ENCODE peak calls at places on chromosomes 16 and 17, in ten cellular contexts. O is body of pancreas, H is uterus, Y is HepG2, R is esophagus squamous epithelium, F is transverse colon, W is ovary, E is testis, S is breast epithelium, A is suprapubic skin. B is an unnamed sample. For H3K9me3 and H3K36me3, the result is how much of the 10 kb centered on the place peaks cover.

GRCh38 chr16:84996365-84996764 is 15.0 kb downstream of the ZDHHC7 start:
- DNase-seq in O (no peak), H (no peak), Y (no peak), R (no peak), F (no peak), W (no peak), E (no peak), S (no peak), A (no peak), B (no peak)

GRCh38 chr16:89222931-89223330 is 5.4 kb downstream of the ZNF778 start:
- DNase-seq in O (no peak), H (no peak), Y (no peak), R (no peak), F (no peak), W (peak), E (no peak), S (no peak), A (no peak), B (no peak)

GRCh38 chr16:69243479-69243878 is 56.5 kb downstream of the SNTB2 start:
- DNase-seq in O (no peak), H (no peak), Y (no peak), R (no peak), F (no peak), W (no peak), E (no peak), S (no peak), A (no peak), B (no peak)

GRCh38 chr17:7888184-7888920 is at the start of gene CHD3:
- DNase-seq in O (peak), H (no peak), Y (no peak), R (no peak), F (peak), W (no peak), E (no peak), S (peak), A (peak), B (peak)

GRCh38 chr17:17151541-17151940 is 54.6 kb downstream of the PLD6 start:
- DNase-seq in O (no peak), H (no peak), Y (no peak), R (no peak), F (no peak), W (no peak), E (no peak), S (no peak), A (no peak), B (no peak)

GRCh38 chr16:13331918-13332317 is 430.5 kb downstream of the SHISA9 start:
- DNase-seq in O (no peak), H (no peak), Y (no peak), R (no peak), F (no peak), W (no peak), E (no peak), S (no peak), A (no peak), B (no peak)

GRCh38 chr16:86524029-86524428 is 13.7 kb downstream of the FOXF1 start:
- DNase-seq in O (peak), H (no peak), Y (no peak), R (no peak), F (no peak), W (no peak), E (no peak), S (no peak), A (no peak), B (no peak)

GRCh38 chr17:73663614-73664013 is 19.4 kb upstream of the SDK2 start:
- DNase-seq in O (no peak), H (no peak), Y (no peak), R (no peak), F (no peak), W (no peak), E (no peak), S (no peak), A (no peak), B (no peak)

GRCh38 chr17:15648384-15648783 is 28.9 kb upstream of the FBXW10B start:
- DNase-seq in O (no peak), H (no peak), Y (no peak), R (no peak), F (no peak), W (no peak), E (no peak), S (no peak), A (no peak), B (no peak)

GRCh38 chr17:8391711-8392110 is 5.9 kb downstream of the RNF222 start:
- DNase-seq in O (no peak), H (no peak), Y (no peak), R (no peak), F (no peak), W (no peak), E (no peak), S (peak), A (no peak), B (no peak)

GRCh38 chr16:86457621-86458456 is 52.5 kb upstream of the FOXF1 start:
- DNase-seq in O (peak), H (peak), Y (no peak), R (no peak), F (peak), W (no peak), E (no peak), S (no peak), A (no peak), B (no peak)

DNA sequence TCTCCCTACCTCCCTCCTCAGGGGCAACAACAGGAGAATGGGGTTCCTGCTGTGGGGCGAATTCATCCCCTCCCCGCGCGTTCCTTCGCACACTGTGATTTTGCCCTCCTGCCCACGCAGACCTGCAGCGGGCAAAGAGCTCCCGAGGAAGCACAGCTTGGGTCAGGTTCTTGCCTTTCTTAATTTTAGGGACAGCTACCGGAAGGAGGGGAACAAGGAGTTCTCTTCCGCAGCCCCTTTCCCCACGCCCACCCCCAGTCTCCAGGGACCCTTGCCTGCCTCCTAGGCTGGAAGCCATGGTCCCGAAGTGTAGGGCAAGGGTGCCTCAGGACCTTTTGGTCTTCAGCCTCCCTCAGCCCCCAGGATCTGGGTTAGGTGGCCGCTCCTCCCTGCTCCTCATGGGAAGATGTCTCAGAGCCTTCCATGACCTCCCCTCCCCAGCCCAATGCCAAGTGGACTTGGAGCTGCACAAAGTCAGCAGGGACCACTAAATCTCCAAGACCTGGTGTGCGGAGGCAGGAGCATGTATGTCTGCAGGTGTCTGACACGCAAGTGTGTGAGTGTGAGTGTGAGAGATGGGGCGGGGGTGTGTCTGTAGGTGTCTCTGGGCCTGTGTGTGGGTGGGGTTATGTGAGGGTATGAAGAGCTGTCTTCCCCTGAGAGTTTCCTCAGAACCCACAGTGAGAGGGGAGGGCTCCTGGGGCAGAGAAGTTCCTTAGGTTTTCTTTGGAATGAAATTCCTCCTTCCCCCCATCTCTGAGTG is 5.9 kb upstream of the LASP1NB start:
- DNase-seq in O (no peak), H (peak), Y (no peak), R (no peak), F (no peak), W (no peak), E (peak), S (peak), A (no peak), B (no peak)
- H3K9me3 ChIP-seq in O (under half), H (under half), Y (under half), R (under half), F (under half), W (under half), E (under half), S (under half), A (under half), B (under half)

GRCh38 chr16:30051518-30051917 is 14.0 kb upstream of the ALDOA start:
- DNase-seq in O (no peak), H (no peak), Y (no peak), R (no peak), F (no peak), W (no peak), E (no peak), S (no peak), A (no peak), B (no peak)
- TF ChIP-seq POLR2A in O (no peak), H (no peak), Y (no peak), R (no peak), F (no peak), W (no peak), E (no peak), S (no peak), A (no peak), B (no peak)

GRCh38 chr17:60066576-60066975 is 12.1 kb downstream of the HEATR6 start:
- DNase-seq in O (no peak), H (no peak), Y (no peak), R (no peak), F (no peak), W (no peak), E (no peak), S (no peak), A (no peak), B (no peak)
- H3K36me3 ChIP-seq in O (under half), H (under half), Y (half or more), R (under half), F (under half), W (under half), E (under half), S (under half), A (half or more), B (under half)

GRCh38 chr17:75676461-75676860 is 9.3 kb downstream of the SAP30BP start:
- DNase-seq in O (no peak), H (no peak), Y (no peak), R (no peak), F (no peak), W (no peak), E (no peak), S (no peak), A (no peak), B (no peak)
- H3K9me3 ChIP-seq in O (under half), H (under half), Y (under half), R (under half), F (under half), W (under half), E (under half), S (under half), A (under half), B (under half)

DNA sequence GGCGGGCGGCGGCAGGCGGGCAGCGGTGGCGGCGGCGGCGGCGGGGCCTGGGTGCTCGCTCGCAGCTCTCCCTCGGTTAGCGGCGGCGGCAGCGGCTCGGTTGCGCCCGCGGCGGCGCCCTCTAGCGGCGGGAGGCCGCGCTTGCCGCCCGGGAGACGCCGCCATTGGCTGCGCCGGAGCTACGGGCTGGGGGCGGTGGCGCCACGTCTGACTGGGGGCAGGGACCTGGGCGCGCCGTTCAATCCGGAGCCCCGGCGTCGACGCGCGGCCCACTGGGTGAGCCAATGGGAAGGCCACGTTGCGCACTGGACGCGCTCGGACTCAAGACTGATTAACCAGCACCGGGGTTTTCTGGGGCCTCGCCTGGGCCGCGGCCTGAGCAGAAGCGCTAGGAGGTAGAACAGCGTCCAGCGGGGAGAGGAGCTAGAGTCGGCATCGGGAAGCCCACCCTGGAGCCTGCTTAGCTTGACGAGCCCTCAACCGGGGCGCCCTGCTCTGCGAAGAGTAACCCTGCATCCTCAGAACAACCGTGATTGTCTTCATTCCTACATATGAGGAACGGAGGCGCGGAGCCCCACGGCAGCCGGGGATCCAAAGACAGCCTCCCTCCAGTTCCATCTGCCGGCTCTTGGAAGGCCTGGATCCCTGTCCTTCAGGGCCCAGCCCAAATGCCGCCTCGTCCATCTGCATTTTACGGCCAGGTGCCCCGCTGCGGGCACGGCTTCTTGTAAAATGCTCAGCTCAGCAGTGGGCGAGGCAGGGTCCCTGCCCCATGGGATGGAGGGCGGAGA is at the start of gene ZC3H7A:
- DNase-seq in O (peak), H (peak), Y (peak), R (peak), F (peak), W (peak), E (peak), S (peak), A (peak), B (peak)
- TF ChIP-seq POLR2A in O (peak), H (peak), Y (peak), R (peak), F (peak), W (peak), E (no peak), S (peak), A (no peak), B (peak)

B was measured in prostate gland.